ENCODE peak calls at places on chromosomes 16 and 17, in nine cellular contexts. T, H, Z, R, A, I, P, K and L are unnamed samples.

GRCh38 chr17:50057521-50057991 is 1.6 kb downstream of the ITGA3 start:
- DNase-seq in H (no peak), P (no peak), R (no peak), A (peak), K (no peak), T (no peak), I (no peak), Z (peak), L (peak)

GRCh38 chr17:72399023-72399607 is 278.3 kb downstream of the SOX9 start:
- DNase-seq in T (no peak), A (no peak), P (no peak), H (no peak), K (no peak), I (no peak), R (no peak), Z (no peak), L (no peak)

GRCh38 chr16:85323230-85323960 is 211.1 kb upstream of the CIBAR2 start:
- DNase-seq in T (no peak), K (no peak), A (no peak), Z (no peak), P (no peak), I (no peak), H (no peak), R (no peak), L (no peak)

GRCh38 chr17:30599424-30600061 is 122.3 kb downstream of the GOSR1 start:
- DNase-seq in R (no peak), T (no peak), H (no peak), P (no peak), A (no peak), K (no peak), I (no peak), Z (no peak), L (no peak)

GRCh38 chr16:70437017-70437581 is 1.8 kb downstream of the ST3GAL2 start:
- DNase-seq in Z (no peak), R (no peak), A (no peak), I (no peak), P (no peak), T (peak), H (no peak), K (no peak), L (peak)

GRCh38 chr17:16286009-16286946 is 67.0 kb downstream of the CENPV start:
- DNase-seq in R (peak), Z (peak), P (no peak), T (peak), H (peak), K (peak), A (peak), I (peak), L (peak)

GRCh38 chr16:25148568-25149215 is 37.1 kb downstream of the LCMT1 start:
- DNase-seq in T (peak), H (no peak), K (no peak), R (no peak), Z (no peak), A (no peak), I (no peak), P (no peak), L (no peak)

GRCh38 chr17:66465701-66466100 is 163.3 kb downstream of the PRKCA start:
- DNase-seq in K (no peak), I (no peak), H (no peak), A (no peak), Z (no peak), P (no peak), T (no peak), R (no peak), L (no peak)

GRCh38 chr16:67562918-67563707 is 787 bp downstream of the CTCF start:
- DNase-seq in H (peak), A (peak), Z (peak), T (peak), I (peak), P (peak), K (peak), R (no peak), L (peak)

DNA sequence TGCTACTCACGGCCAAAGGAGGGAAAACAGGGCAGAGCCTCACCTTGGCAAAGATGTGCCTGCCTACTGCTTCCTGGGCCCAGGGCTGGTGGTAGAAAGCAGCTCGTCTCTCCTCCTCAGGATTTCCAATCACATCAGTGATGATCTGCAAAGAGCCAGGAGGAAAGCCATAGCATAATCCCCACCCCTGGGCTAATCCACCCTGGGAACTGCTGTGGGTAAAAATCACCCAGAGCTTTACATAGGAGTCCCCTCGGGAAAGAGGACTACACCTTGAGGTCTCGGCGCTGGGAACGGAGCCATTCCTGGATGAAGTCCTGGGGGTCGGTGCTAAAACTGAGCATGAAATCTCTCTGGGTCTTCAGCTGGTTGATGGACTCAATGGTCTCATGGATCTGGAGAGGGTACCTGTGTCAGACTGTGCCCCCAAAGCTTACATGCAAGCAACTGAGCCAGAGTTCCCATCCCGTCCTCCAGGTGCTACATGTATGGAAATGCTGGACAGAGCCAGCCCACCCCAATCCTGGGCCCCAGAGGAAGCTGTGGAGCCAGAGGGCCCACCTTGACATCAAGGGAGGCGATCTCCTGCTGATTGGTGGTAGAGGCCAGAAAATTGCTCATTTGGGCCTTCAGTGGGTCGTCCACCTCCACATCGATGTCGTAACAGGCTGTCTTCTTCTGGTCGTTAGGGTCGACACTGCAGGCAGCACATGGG is 5.7 kb upstream of the FTSJ3 start:
- DNase-seq in P (no peak), H (no peak), Z (no peak), I (no peak), A (no peak), R (no peak), T (no peak), K (no peak), L (no peak)
- H3K27ac ChIP-seq in P (no peak), H (no peak), Z (no peak), I (no peak), A (no peak), R (no peak), T (no peak), K (no peak), L (no peak)

GRCh38 chr16:2519711-2520080 is 475 bp upstream of the AMDHD2 start:
- DNase-seq in H (no peak), Z (no peak), I (no peak), K (no peak), T (no peak), P (no peak), R (no peak), A (no peak), L (no peak)
- H3K4me3 ChIP-seq in H (peak), Z (no peak), I (peak), K (peak), T (no peak), P (peak), R (peak), A (peak), L (peak)

DNA sequence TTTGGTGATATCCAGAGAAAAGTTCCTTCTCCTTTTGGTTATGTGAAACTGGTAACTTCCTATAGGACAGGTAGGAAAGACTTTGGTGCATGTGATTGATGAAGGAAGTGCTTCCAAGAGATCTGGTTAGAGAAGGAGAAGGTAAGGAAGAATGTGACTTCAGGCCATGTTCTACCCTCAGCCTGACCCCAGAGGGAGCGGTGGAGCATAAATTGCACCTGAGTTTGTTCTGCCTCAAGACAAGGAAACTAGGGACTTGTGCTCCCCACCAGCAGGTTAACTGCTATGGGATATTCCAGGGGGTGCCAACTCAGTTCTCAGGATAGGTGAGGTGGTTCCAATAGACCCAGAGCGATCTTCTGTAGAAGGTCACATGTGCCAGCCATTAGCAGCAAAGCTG is 299.3 kb upstream of the XYLT1 start:
- DNase-seq in K (no peak), I (no peak), H (no peak), R (no peak), P (no peak), T (no peak), A (no peak), Z (no peak), L (no peak)
- TF ChIP-seq CTCF in K (no peak), I (no peak), H (no peak), R (no peak), P (no peak), T (peak), A (no peak), Z (no peak), L (no peak)

GRCh38 chr17:77458202-77459017 is 317.6 kb downstream of the SEC14L1 start:
- DNase-seq in P (no peak), T (no peak), A (no peak), R (no peak), K (no peak), Z (no peak), I (no peak), H (no peak), L (no peak)

GRCh38 chr17:77456951-77457548 is 316.3 kb downstream of the SEC14L1 start:
- DNase-seq in H (no peak), P (no peak), A (no peak), Z (no peak), K (no peak), I (no peak), R (no peak), T (no peak), L (no peak)

GRCh38 chr17:77456271-77456950 is 315.6 kb downstream of the SEC14L1 start:
- DNase-seq in Z (no peak), A (no peak), K (no peak), P (no peak), R (no peak), T (no peak), I (no peak), H (no peak), L (no peak)

GRCh38 chr17:77459018-77459755 is 318.4 kb downstream of the SEC14L1 start:
- DNase-seq in I (no peak), A (no peak), K (no peak), H (no peak), R (no peak), P (no peak), Z (no peak), T (no peak), L (no peak)

DNA sequence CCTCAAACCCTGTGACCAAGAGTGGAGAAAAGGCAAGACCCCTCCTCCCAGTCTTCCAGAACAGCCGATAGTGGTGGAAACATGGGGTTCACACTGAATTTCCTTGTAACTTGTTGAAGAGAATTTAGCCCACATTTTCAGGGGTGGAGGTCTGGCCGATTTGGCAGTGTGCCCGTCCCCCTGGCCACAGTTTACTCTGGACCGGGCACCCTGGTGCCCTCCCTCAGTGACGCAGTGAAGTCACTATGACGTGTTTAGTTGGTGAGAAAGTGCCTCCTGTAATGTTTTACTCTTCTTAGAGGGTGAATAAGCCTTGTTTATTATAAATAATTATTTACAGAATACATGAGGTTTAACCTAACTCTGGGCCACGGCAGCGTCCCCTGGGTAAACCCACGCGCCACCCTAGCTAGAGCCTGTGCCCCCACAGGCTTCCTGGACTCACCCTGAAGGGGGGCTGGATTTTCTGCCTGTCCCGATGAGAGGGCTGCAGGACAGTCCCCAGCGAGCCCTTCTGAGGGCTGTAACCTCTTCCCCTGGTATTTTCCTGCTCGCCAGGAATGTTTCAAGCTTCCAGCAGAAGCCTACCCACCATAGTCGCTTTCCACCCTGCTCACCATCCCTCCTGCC is 316.9 kb downstream of the SEC14L1 start:
- DNase-seq in H (no peak), I (no peak), T (no peak), K (no peak), Z (no peak), A (no peak), P (no peak), R (no peak), L (no peak)
- H3K27ac ChIP-seq in H (no peak), I (no peak), T (no peak), K (no peak), Z (no peak), A (peak), P (no peak), R (peak), L (no peak)

GRCh38 chr17:47868134-47868533 is 17.2 kb upstream of the SP6 start:
- DNase-seq in I (no peak), R (no peak), K (no peak), A (no peak), P (no peak), H (no peak), Z (no peak), T (no peak), L (no peak)

GRCh38 chr17:47871048-47871447 is 20.1 kb upstream of the SP6 start:
- DNase-seq in I (no peak), A (no peak), T (no peak), R (no peak), H (no peak), P (no peak), Z (no peak), K (no peak), L (no peak)

GRCh38 chr17:47869114-47869513 is 18.2 kb upstream of the SP6 start:
- DNase-seq in Z (no peak), T (no peak), R (no peak), A (no peak), H (no peak), P (no peak), K (no peak), I (no peak), L (no peak)

GRCh38 chr17:47872019-47872650 is 21.2 kb upstream of the SP6 start:
- DNase-seq in P (no peak), R (no peak), A (no peak), T (no peak), I (no peak), Z (no peak), K (no peak), H (no peak), L (no peak)

DNA sequence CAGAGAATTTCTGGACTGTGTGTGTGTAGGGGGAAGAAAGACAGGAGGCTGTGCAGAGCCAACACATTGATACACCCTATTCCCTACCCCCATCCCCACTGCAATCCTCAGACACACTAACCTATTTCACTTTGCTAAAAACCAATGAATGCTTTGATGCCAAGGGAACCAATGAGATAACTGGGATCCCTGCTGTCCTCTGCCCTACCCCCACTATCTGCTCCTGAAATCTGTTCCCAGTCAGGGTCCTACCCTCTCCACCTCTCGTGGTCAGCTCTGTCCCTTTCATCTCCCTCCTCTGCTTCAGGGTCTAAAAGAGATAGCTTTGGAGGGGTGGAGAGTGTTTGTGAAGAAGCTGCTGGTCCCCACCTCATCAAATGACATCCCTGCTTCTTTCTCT is 19.1 kb upstream of the SP6 start:
- DNase-seq in T (no peak), A (no peak), I (no peak), K (no peak), Z (no peak), R (no peak), H (no peak), P (no peak), L (no peak)
- H3K4me3 ChIP-seq in T (no peak), A (no peak), I (no peak), K (no peak), Z (no peak), R (no peak), H (no peak), P (no peak), L (no peak)